ENCODE peak calls at places on chromosomes 1 and 21, in ten cellular contexts. H, O, Z, Q, C, U, I, S, P and M are unnamed samples.

GRCh38 chr21:16085436-16085835 is 355.7 kb downstream of the USP25 start:
- DNase-seq in H (peak; percentile 53), O (no peak), Z (no peak), Q (no peak), C (no peak), U (no peak), I (no peak), S (no peak), P (no peak), M (peak; percentile 45)

GRCh38 chr1:203096566-203096965 is 10.8 kb upstream of the MYOG start:
- DNase-seq in H (no peak), O (no peak), Z (no peak), Q (no peak), C (no peak), U (no peak), I (no peak), S (no peak), P (no peak), M (no peak)

GRCh38 chr1:76591963-76592362 is 275.3 kb upstream of the ST6GALNAC5 start:
- DNase-seq in H (no peak), O (no peak), Z (no peak), Q (no peak), C (no peak), U (no peak), I (no peak), S (no peak), P (no peak), M (no peak)

GRCh38 chr1:203271018-203271743 is 34.1 kb upstream of the BTG2 start:
- DNase-seq in H (peak; percentile 60), O (peak; percentile 61), Z (peak; percentile 78), Q (no peak), C (no peak), U (peak; percentile 61), I (peak; percentile 70), S (no peak), P (no peak), M (peak; percentile 57)

GRCh38 chr1:230069813-230070212 is 2.8 kb downstream of the GALNT2 start:
- DNase-seq in H (no peak), O (no peak), Z (no peak), Q (no peak), C (no peak), U (no peak), I (no peak), S (no peak), P (no peak), M (no peak)

GRCh38 chr21:33760641-33761103 is 118.4 kb downstream of the ITSN1 start:
- DNase-seq in H (peak; percentile 87), O (no peak), Z (no peak), Q (no peak), C (peak; percentile 44), U (no peak), I (no peak), S (no peak), P (no peak), M (peak; percentile 64)

GRCh38 chr1:150979007-150979722 is 2.9 kb upstream of the ANXA9 start:
- DNase-seq in H (peak; percentile 92), O (peak; percentile 74), Z (peak; percentile 92), Q (peak; percentile 86), C (peak; percentile 59), U (peak; percentile 93), I (peak; percentile 92), S (peak; percentile 85), P (peak; percentile 73), M (peak; percentile 93)

GRCh38 chr1:184906771-184907170 is 67.5 kb downstream of the NIBAN1 start:
- DNase-seq in H (no peak), O (no peak), Z (no peak), Q (no peak), C (no peak), U (no peak), I (no peak), S (no peak), P (no peak), M (no peak)

GRCh38 chr21:45864436-45864835 is 117.1 kb upstream of the COL6A1 start:
- DNase-seq in H (peak; percentile 38), O (no peak), Z (no peak), Q (no peak), C (no peak), U (no peak), I (no peak), S (no peak), P (no peak), M (peak; percentile 32)

GRCh38 chr1:116711061-116711582 is 43.1 kb upstream of the CD2 start:
- DNase-seq in H (no peak), O (no peak), Z (no peak), Q (no peak), C (no peak), U (peak; percentile 7), I (no peak), S (no peak), P (no peak), M (no peak)

GRCh38 chr1:44453798-44454349 is 48.8 kb downstream of the RNF220 start:
- DNase-seq in H (no peak), O (no peak), Z (no peak), Q (no peak), C (no peak), U (no peak), I (no peak), S (no peak), P (no peak), M (no peak)

GRCh38 chr1:83990734-83991133 is 8.2 kb downstream of the TTLL7 start:
- DNase-seq in H (no peak), O (no peak), Z (no peak), Q (no peak), C (no peak), U (no peak), I (no peak), S (no peak), P (no peak), M (no peak)

GRCh38 chr1:109881906-109882287 is 28.8 kb upstream of the CSF1 start:
- DNase-seq in H (no peak), O (no peak), Z (no peak), Q (no peak), C (no peak), U (no peak), I (no peak), S (no peak), P (no peak), M (no peak)

DNA sequence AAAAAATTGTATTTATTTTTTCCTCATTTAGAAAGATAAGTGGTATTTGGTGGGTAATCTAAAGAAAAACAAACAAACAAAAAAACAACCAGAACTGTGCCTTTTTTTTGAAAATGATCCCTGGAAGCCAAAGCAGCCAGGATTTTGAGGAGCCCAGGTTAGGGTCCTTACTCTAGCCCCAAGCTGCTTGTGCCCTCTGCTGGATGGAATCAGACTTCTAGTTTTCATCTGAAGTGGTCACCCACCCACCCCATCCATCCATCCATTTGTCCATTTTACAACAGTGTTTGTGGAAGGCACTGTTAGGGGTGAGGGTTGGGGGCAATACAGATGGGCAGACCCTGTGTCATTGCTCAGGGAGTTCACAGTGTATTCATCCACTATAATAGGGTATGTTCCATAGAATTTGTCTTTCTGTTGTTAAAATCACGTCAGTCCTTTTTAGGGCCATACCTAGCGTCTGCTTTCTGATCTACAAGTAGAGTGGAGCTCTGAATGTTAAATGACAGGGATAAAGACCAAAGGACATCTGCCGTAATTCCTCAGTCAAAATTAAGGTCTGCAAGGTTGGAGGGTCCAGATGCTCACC is 3.0 kb downstream of the LRRC42 start:
- DNase-seq in H (peak; percentile 51), O (no peak), Z (peak; percentile 29), Q (no peak), C (no peak), U (peak; percentile 44), I (peak; percentile 38), S (no peak), P (no peak), M (no peak)
- TF ChIP-seq CTCF in H (peak; percentile 70), O (peak; percentile 59), Z (peak; percentile 31), Q (peak; percentile 39), C (peak; percentile 73), U (peak; percentile 47), I (peak; percentile 28), S (peak; percentile 54), P (no peak), M (peak; percentile 57)

GRCh38 chr1:24946861-24947658 is 17.0 kb upstream of the RUNX3 start:
- DNase-seq in H (peak; percentile 48), O (no peak), Z (no peak), Q (no peak), C (no peak), U (no peak), I (peak; percentile 86), S (no peak), P (no peak), M (no peak)
- TF ChIP-seq CTCF in H (no peak), O (no peak), Z (no peak), Q (no peak), C (no peak), U (no peak), I (no peak), S (no peak), P (no peak), M (no peak)

GRCh38 chr1:160605205-160605604 is 25.9 kb upstream of the CD84 start:
- DNase-seq in H (no peak), O (no peak), Z (no peak), Q (no peak), C (no peak), U (no peak), I (no peak), S (no peak), P (no peak), M (no peak)
- TF ChIP-seq CTCF in H (no peak), O (no peak), Z (no peak), Q (no peak), C (no peak), U (no peak), I (no peak), S (no peak), P (no peak), M (no peak)

GRCh38 chr1:160429702-160430535 is 29.6 kb downstream of the VANGL2 start:
- DNase-seq in H (no peak), O (no peak), Z (no peak), Q (no peak), C (no peak), U (no peak), I (peak; percentile 74), S (no peak), P (no peak), M (no peak)

GRCh38 chr1:160428053-160428452 is 27.7 kb downstream of the VANGL2 start:
- DNase-seq in H (peak; percentile 48), O (no peak), Z (no peak), Q (no peak), C (no peak), U (no peak), I (no peak), S (no peak), P (no peak), M (no peak)

GRCh38 chr1:160429125-160429551 is 28.8 kb downstream of the VANGL2 start:
- DNase-seq in H (no peak), O (no peak), Z (peak; percentile 69), Q (no peak), C (no peak), U (peak; percentile 26), I (no peak), S (no peak), P (no peak), M (no peak)

GRCh38 chr1:160427625-160428024 is 27.3 kb downstream of the VANGL2 start:
- DNase-seq in H (peak; percentile 61), O (no peak), Z (no peak), Q (no peak), C (no peak), U (no peak), I (no peak), S (no peak), P (no peak), M (no peak)

DNA sequence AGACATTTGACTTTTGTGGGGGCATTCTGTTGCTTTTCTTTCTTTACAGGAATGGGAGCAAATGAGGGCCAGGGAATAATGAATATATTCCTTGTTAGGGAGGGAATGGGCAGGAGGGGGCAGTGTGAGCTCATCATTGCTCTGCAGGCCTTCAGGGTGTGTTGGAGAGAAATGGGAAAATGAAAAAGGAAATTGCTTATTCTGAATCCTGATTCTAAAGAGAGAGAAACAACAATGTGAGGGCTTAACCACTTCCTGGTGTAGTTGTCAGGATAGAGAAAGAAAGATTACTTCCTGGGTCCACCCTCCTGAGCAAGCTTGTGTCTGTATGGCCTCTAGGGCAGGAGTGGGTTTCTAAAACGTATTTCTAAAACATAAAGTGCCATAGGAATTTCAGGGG is 28.3 kb downstream of the VANGL2 start:
- DNase-seq in H (peak; percentile 62), O (peak; percentile 46), Z (peak; percentile 77), Q (no peak), C (no peak), U (peak; percentile 78), I (no peak), S (no peak), P (peak; percentile 37), M (peak; percentile 57)
- TF ChIP-seq CTCF in H (peak; percentile 67), O (peak; percentile 69), Z (peak; percentile 55), Q (no peak), C (peak; percentile 54), U (peak; percentile 78), I (peak; percentile 40), S (peak; percentile 41), P (no peak), M (peak; percentile 47)